ENCODE peak calls at places on chromosomes 4 and X, in four cellular contexts. I, J, W and R are unnamed samples.

GRCh38 chr4:26321326-26322276 is 787 bp downstream of the RBPJ start:
- DNase-seq in J (no peak), I (no peak), W (peak), R (no peak)

GRCh38 chr4:147678796-147679549 is 5.0 kb downstream of the PRMT9 start:
- DNase-seq in J (no peak), W (peak), I (no peak), R (no peak)

GRCh38 chrX:121562616-121563015 is 515.2 kb downstream of the GLUD2 start:
- DNase-seq in J (no peak), W (no peak), I (no peak), R (no peak)

GRCh38 chrX:40173662-40174593 is 76.2 kb upstream of the BCOR start:
- DNase-seq in W (peak), I (no peak), J (no peak), R (no peak)

GRCh38 chr4:133148690-133149363 is at the start of gene PCDH10:
- DNase-seq in I (peak), J (peak), W (no peak), R (no peak)

GRCh38 chrX:96182366-96182765 is 502.3 kb upstream of the DIAPH2 start:
- DNase-seq in J (no peak), W (peak), I (no peak), R (no peak)

GRCh38 chrX:71992711-71993110 is 82.1 kb downstream of the NHSL2 start:
- DNase-seq in J (no peak), W (no peak), I (no peak), R (peak)

GRCh38 chr4:74632634-74633033 is 161.7 kb downstream of the BTC start:
- DNase-seq in I (no peak), W (peak), J (no peak), R (no peak)

GRCh38 chr4:139282375-139283075 is 2.5 kb upstream of the MGARP start:
- DNase-seq in I (no peak), J (no peak), W (no peak), R (no peak)

GRCh38 chr4:155745984-155746383 is 12.8 kb upstream of the GUCY1B1 start:
- DNase-seq in I (no peak), J (no peak), W (no peak), R (no peak)

GRCh38 chrX:130109429-130110378 is 593 bp downstream of the ELF4 start:
- DNase-seq in I (no peak), W (no peak), J (no peak), R (no peak)

GRCh38 chr4:185735887-185736286 is 76.1 kb downstream of the SORBS2 start:
- DNase-seq in I (no peak), W (no peak), J (no peak), R (no peak)

GRCh38 chr4:57110635-57111546 is 706 bp upstream of the IGFBP7 start:
- DNase-seq in W (no peak), I (peak), J (no peak), R (no peak)

GRCh38 chrX:42128020-42128419 is 204.7 kb upstream of the CASK start:
- DNase-seq in I (no peak), J (no peak), W (no peak), R (no peak)

GRCh38 chrX:29535212-29536162 is 679.9 kb upstream of the MAGEB2 start:
- DNase-seq in W (peak), I (no peak), J (no peak), R (no peak)

GRCh38 chrX:107448625-107449468 is 605 bp upstream of the FRMPD3 start:
- DNase-seq in I (peak), J (no peak), W (peak), R (no peak)

GRCh38 chr4:189022441-189023035 is 883.3 kb downstream of the TRIML1 start:
- DNase-seq in W (no peak), J (no peak), I (no peak), R (no peak)

GRCh38 chrX:120450163-120450562 is 18.9 kb downstream of the LAMP2 start:
- DNase-seq in J (no peak), W (peak), I (no peak), R (no peak)

GRCh38 chr4:148795156-148795864 is 353.1 kb upstream of the NR3C2 start:
- DNase-seq in I (no peak), J (no peak), W (no peak), R (no peak)